ENCODE peak calls at places on chromosomes 6 and 20, in five cellular contexts. Z is NCI-H1092 treated with DMSO at 0.1 percent for 48 hours; V is pulmonary artery endothelial cell; J is amniotic stem cell; O is effector memory CD8-positive, alpha-beta T cell. F is an unnamed sample.

GRCh38 chr6:33205172-33206026 is 944 bp downstream of the HSD17B8 start:
- DNase-seq in Z (no peak), O (no peak), V (no peak), J (no peak), F (no peak)

GRCh38 chr6:33114428-33114827 is 38.6 kb downstream of the HLA-DPB1 start:
- DNase-seq in Z (no peak), V (no peak), J (no peak), O (no peak), F (no peak)

GRCh38 chr6:34110610-34111009 is 35.3 kb downstream of the GRM4 start:
- DNase-seq in V (no peak), Z (peak; percentile 6), J (no peak), O (no peak), F (no peak)

GRCh38 chr6:165556116-165556843 is 106.8 kb downstream of the PDE10A start:
- DNase-seq in V (peak; percentile 36), Z (peak; percentile 93), O (no peak), J (no peak), F (no peak)

GRCh38 chr6:64505312-64505711 is 869.7 kb downstream of the PHF3 start:
- DNase-seq in O (no peak), Z (no peak), J (no peak), V (no peak), F (no peak)

GRCh38 chr20:44536139-44536538 is 14.3 kb upstream of the SERINC3 start:
- DNase-seq in J (no peak), O (no peak), Z (no peak), V (no peak), F (no peak)

GRCh38 chr6:31585531-31585930 is 546 bp upstream of the LST1 start:
- DNase-seq in V (no peak), Z (no peak), O (no peak), J (no peak), F (no peak)

GRCh38 chr20:36362261-36362660 is 56.1 kb downstream of the DLGAP4 start:
- DNase-seq in O (no peak), V (no peak), Z (no peak), J (no peak), F (no peak)

GRCh38 chr20:23205656-23206055 is 119.5 kb upstream of the CD93 start:
- DNase-seq in J (no peak), Z (peak; percentile 69), O (no peak), V (no peak), F (peak; percentile 88)

GRCh38 chr6:135936606-135937005 is 85.1 kb downstream of the PDE7B start:
- DNase-seq in Z (no peak), O (no peak), J (peak; percentile 92), V (no peak), F (no peak)

GRCh38 chr20:1469925-1470571 is 3.4 kb upstream of the NSFL1C start:
- DNase-seq in O (no peak), Z (peak; percentile 60), V (peak; percentile 95), J (peak; percentile 96), F (peak; percentile 74)

GRCh38 chr6:92376711-92377110 is 1042.6 kb downstream of the EPHA7 start:
- DNase-seq in Z (no peak), V (no peak), J (no peak), O (no peak), F (no peak)

GRCh38 chr20:48983423-48984400 is 62.2 kb downstream of the ARFGEF2 start:
- DNase-seq in J (peak; percentile 46), O (no peak), Z (no peak), V (peak; percentile 97), F (no peak)

GRCh38 chr6:139763468-139764214 is 389.2 kb upstream of the CITED2 start:
- DNase-seq in J (no peak), V (no peak), O (no peak), Z (no peak), F (no peak)

GRCh38 chr6:36682328-36683144 is 4.0 kb downstream of the CDKN1A start:
- DNase-seq in J (no peak), O (peak; percentile 27), V (no peak), Z (no peak), F (peak; percentile 49)

GRCh38 chr6:38192486-38192885 is 373.0 kb downstream of the ZFAND3 start:
- DNase-seq in V (no peak), J (no peak), O (no peak), Z (no peak), F (no peak)

GRCh38 chr6:153553627-153554026 is 422.5 kb upstream of the RGS17 start:
- DNase-seq in Z (no peak), O (no peak), V (no peak), J (no peak), F (no peak)

GRCh38 chr6:139407718-139408222 is 33.3 kb upstream of the CITED2 start:
- DNase-seq in Z (no peak), V (no peak), O (no peak), J (peak; percentile 88), F (no peak)

GRCh38 chr20:21936720-21937380 is 231.4 kb downstream of the PAX1 start:
- DNase-seq in V (no peak), J (no peak), Z (no peak), O (no peak), F (no peak)

GRCh38 chr6:108961985-108962384 is 113.8 kb downstream of the ARMC2 start:
- DNase-seq in J (no peak), O (no peak), V (peak; percentile 47), Z (no peak), F (no peak)

F was measured in heart left ventricle.